ENCODE peak calls at places on chromosomes 6 and 20, in eight cellular contexts. Y, J, N, V, O, D, M and K are unnamed samples.

GRCh38 chr20:4985658-4986057 is 15.7 kb downstream of the SLC23A2 start:
- DNase-seq in Y (no peak), J (no peak), N (no peak), V (no peak), O (no peak), D (no peak), M (peak), K (no peak)

GRCh38 chr20:49687595-49688567 is 25.8 kb downstream of the B4GALT5 start:
- DNase-seq in Y (no peak), J (no peak), N (no peak), V (no peak), O (peak), D (no peak), M (no peak), K (no peak)

GRCh38 chr6:18501313-18502013 is 114.3 kb downstream of the RNF144B start:
- DNase-seq in Y (peak), J (no peak), N (peak), V (no peak), O (no peak), D (peak), M (no peak), K (no peak)

GRCh38 chr6:5388319-5388718 is 127.0 kb downstream of the FARS2 start:
- DNase-seq in Y (no peak), J (no peak), N (no peak), V (no peak), O (no peak), D (no peak), M (no peak), K (no peak)

GRCh38 chr6:153301602-153302001 is 170.5 kb upstream of the RGS17 start:
- DNase-seq in Y (no peak), J (no peak), N (no peak), V (peak), O (no peak), D (no peak), M (no peak), K (no peak)

GRCh38 chr6:33861722-33862121 is 57.9 kb upstream of the MLN start:
- DNase-seq in Y (no peak), J (no peak), N (no peak), V (no peak), O (no peak), D (no peak), M (no peak), K (no peak)

GRCh38 chr6:33651403-33651802 is 30.3 kb downstream of the ITPR3 start:
- DNase-seq in Y (no peak), J (no peak), N (no peak), V (no peak), O (no peak), D (no peak), M (no peak), K (no peak)

GRCh38 chr20:19223640-19224039 is 11.2 kb downstream of the SLC24A3 start:
- DNase-seq in Y (no peak), J (no peak), N (no peak), V (no peak), O (no peak), D (no peak), M (no peak), K (no peak)

GRCh38 chr6:12136905-12137304 is 124.8 kb downstream of the HIVEP1 start:
- DNase-seq in Y (no peak), J (no peak), N (no peak), V (no peak), O (no peak), D (no peak), M (no peak), K (no peak)

GRCh38 chr6:3228791-3229565 is 1.5 kb upstream of the TUBB2B start:
- DNase-seq in Y (no peak), J (no peak), N (no peak), V (peak), O (peak), D (no peak), M (no peak), K (no peak)

GRCh38 chr6:37171141-37171969 is 1.4 kb downstream of the PIM1 start:
- DNase-seq in Y (peak), J (peak), N (no peak), V (peak), O (peak), D (peak), M (peak), K (peak)

GRCh38 chr6:125302840-125303511 is 1.2 kb upstream of the HDDC2 start:
- DNase-seq in Y (no peak), J (no peak), N (no peak), V (no peak), O (peak), D (no peak), M (no peak), K (no peak)

GRCh38 chr6:88538849-88539571 is 372.9 kb upstream of the CNR1 start:
- DNase-seq in Y (no peak), J (no peak), N (no peak), V (no peak), O (no peak), D (no peak), M (no peak), K (no peak)

GRCh38 chr20:57702091-57702490 is 7.7 kb downstream of the PMEPA1 start:
- DNase-seq in Y (no peak), J (no peak), N (no peak), V (no peak), O (no peak), D (no peak), M (no peak), K (no peak)

GRCh38 chr20:694496-694895 is 18.9 kb upstream of the SCRT2 start:
- DNase-seq in Y (no peak), J (no peak), N (no peak), V (no peak), O (no peak), D (peak), M (no peak), K (no peak)

GRCh38 chr6:158026054-158026900 is 44.6 kb downstream of the SYNJ2 start:
- DNase-seq in Y (peak), J (peak), N (no peak), V (peak), O (peak), D (peak), M (peak), K (peak)

GRCh38 chr20:23370274-23370673 is 8.3 kb downstream of the GZF1 start:
- DNase-seq in Y (no peak), J (no peak), N (no peak), V (no peak), O (no peak), D (no peak), M (no peak), K (no peak)

GRCh38 chr6:168903638-168904345 is 349.9 kb downstream of the THBS2 start:
- DNase-seq in Y (no peak), J (no peak), N (no peak), V (no peak), O (no peak), D (no peak), M (no peak), K (no peak)

GRCh38 chr20:37355252-37356180 is 9.6 kb downstream of the SRC start:
- DNase-seq in Y (no peak), J (no peak), N (no peak), V (no peak), O (no peak), D (peak), M (peak), K (peak)

GRCh38 chr6:165708985-165709576 is 46.0 kb upstream of the PDE10A start:
- DNase-seq in Y (no peak), J (no peak), N (no peak), V (no peak), O (no peak), D (no peak), M (no peak), K (no peak)

GRCh38 chr6:139173172-139173571 is 38.3 kb downstream of the HECA start:
- DNase-seq in Y (no peak), J (no peak), N (no peak), V (no peak), O (peak), D (no peak), M (no peak), K (no peak)

GRCh38 chr20:58054744-58055373 is 173.6 kb downstream of the ANKRD60 start:
- DNase-seq in Y (peak), J (no peak), N (peak), V (peak), O (no peak), D (no peak), M (no peak), K (peak)

GRCh38 chr6:157264701-157265100 is 58.6 kb downstream of the TMEM242 start:
- DNase-seq in Y (no peak), J (peak), N (no peak), V (no peak), O (no peak), D (peak), M (no peak), K (no peak)

GRCh38 chr6:148999921-149000589 is 253.2 kb downstream of the UST start:
- DNase-seq in Y (peak), J (peak), N (peak), V (peak), O (no peak), D (peak), M (no peak), K (no peak)

GRCh38 chr6:33742837-33743236 is 3.9 kb downstream of the IP6K3 start:
- DNase-seq in Y (no peak), J (no peak), N (no peak), V (no peak), O (no peak), D (no peak), M (no peak), K (no peak)

GRCh38 chr20:25227317-25227831 is 20.5 kb upstream of the PYGB start:
- DNase-seq in Y (no peak), J (no peak), N (no peak), V (no peak), O (peak), D (no peak), M (no peak), K (no peak)

GRCh38 chr6:91704531-91704930 is 1117.7 kb upstream of the MAP3K7 start:
- DNase-seq in Y (no peak), J (no peak), N (no peak), V (no peak), O (no peak), D (no peak), M (no peak), K (no peak)

GRCh38 chr20:51553897-51554504 is 11.5 kb upstream of the NFATC2 start:
- DNase-seq in Y (no peak), J (no peak), N (no peak), V (no peak), O (no peak), D (no peak), M (no peak), K (no peak)

GRCh38 chr20:64063389-64064144 is 569 bp downstream of the TCEA2 start:
- DNase-seq in Y (peak), J (no peak), N (no peak), V (no peak), O (peak), D (no peak), M (peak), K (no peak)

GRCh38 chr6:27178001-27178730 is 69.3 kb upstream of the PRSS16 start:
- DNase-seq in Y (peak), J (peak), N (no peak), V (no peak), O (no peak), D (peak), M (peak), K (no peak)

GRCh38 chr6:88814909-88815308 is 148.5 kb downstream of the RNGTT start:
- DNase-seq in Y (no peak), J (no peak), N (no peak), V (no peak), O (peak), D (no peak), M (no peak), K (no peak)

GRCh38 chr20:50153153-50153499 is 397 bp downstream of the PEDS1 start:
- DNase-seq in Y (peak), J (no peak), N (no peak), V (no peak), O (no peak), D (peak), M (no peak), K (no peak)

GRCh38 chr20:49676581-49677291 is 36.9 kb downstream of the B4GALT5 start:
- DNase-seq in Y (peak), J (peak), N (no peak), V (no peak), O (peak), D (no peak), M (no peak), K (no peak)

GRCh38 chr6:154414021-154414813 is 57.6 kb upstream of the IPCEF1 start:
- DNase-seq in Y (no peak), J (no peak), N (no peak), V (no peak), O (no peak), D (no peak), M (no peak), K (no peak)

GRCh38 chr6:28789553-28790083 is 134.2 kb downstream of the TRIM27 start:
- DNase-seq in Y (no peak), J (no peak), N (no peak), V (peak), O (peak), D (no peak), M (no peak), K (no peak)
- TF ChIP-seq EP300 in Y (no peak), J (no peak), N (no peak), V (no peak), O (peak), D (no peak), M (no peak), K (no peak)

GRCh38 chr20:62272200-62272599 is 30.6 kb upstream of the ADRM1 start:
- DNase-seq in Y (no peak), J (no peak), N (no peak), V (no peak), O (no peak), D (no peak), M (no peak), K (no peak)
- TF ChIP-seq CTCF in Y (no peak), J (no peak), N (no peak), V (peak), O (no peak), D (no peak), M (no peak), K (no peak)

DNA sequence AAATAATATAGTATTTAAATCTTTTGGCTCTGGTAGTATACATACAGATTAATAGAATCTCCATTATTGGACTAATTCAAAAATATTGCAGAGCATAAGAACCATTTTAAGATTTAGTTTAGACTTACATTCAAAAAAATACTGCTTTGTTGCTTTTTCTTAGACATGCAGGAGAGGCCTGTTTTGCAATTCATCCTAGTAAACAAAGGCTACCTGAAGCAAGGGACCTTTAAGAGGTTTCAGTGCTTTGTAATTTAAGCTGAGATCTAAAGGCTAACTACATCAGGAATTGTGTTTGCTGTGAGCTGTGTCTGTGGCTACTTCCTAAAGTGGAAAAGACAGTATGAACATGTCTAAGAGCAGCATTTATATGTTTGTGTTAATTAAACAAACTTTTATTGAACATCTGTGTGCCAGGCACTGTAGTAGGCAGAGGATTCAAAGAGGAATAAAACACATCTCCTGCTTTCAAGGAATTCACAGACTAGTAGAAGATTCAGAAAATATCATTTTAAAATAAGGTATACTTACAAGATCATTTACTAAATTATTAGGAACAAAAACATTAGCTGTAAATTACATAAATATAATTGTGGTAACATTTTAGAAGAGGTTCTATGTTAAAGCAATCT is 29.1 kb upstream of the CALHM6 start:
- DNase-seq in Y (no peak), J (no peak), N (no peak), V (no peak), O (no peak), D (no peak), M (no peak), K (no peak)
- TF ChIP-seq POLR2AphosphoS5 in Y (no peak), J (no peak), N (no peak), V (no peak), O (no peak), D (no peak), M (no peak), K (no peak)

DNA sequence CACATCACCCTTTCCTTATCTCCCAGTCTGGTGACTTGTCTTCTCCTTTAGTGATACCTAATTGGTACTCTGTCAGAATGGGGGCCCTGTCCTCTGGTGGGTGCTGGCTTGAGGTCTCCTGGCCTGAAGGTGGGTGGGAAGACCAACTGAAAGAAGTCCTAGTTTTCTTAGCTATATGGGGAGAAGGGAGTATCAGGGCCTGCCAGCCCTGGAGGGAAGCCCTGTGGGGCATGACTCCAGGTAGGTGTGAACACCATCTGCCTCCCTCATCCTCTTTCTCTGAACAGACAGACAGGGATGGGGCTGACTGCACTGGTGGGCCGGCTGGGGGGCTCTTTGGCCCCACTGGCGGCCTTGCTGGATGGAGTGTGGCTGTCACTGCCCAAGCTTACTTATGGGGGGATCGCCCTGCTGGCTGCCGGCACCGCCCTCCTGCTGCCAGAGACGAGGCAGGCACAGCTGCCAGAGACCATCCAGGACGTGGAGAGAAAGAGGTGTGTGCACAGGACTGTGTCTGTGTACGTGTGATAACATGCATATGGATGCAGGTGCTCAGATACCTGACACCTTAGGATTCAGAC is 4.8 kb downstream of the CRIP3 start:
- DNase-seq in Y (no peak), J (no peak), N (no peak), V (no peak), O (no peak), D (no peak), M (no peak), K (no peak)
- TF ChIP-seq EP300 in Y (no peak), J (no peak), N (no peak), V (no peak), O (no peak), D (no peak), M (no peak), K (no peak)

GRCh38 chr6:159217595-159218275 is 48.5 kb downstream of the FNDC1 start:
- DNase-seq in Y (no peak), J (peak), N (no peak), V (peak), O (peak), D (no peak), M (peak), K (no peak)
- TF ChIP-seq CTCF in Y (no peak), J (no peak), N (peak), V (peak), O (peak), D (no peak), M (peak), K (no peak)

DNA sequence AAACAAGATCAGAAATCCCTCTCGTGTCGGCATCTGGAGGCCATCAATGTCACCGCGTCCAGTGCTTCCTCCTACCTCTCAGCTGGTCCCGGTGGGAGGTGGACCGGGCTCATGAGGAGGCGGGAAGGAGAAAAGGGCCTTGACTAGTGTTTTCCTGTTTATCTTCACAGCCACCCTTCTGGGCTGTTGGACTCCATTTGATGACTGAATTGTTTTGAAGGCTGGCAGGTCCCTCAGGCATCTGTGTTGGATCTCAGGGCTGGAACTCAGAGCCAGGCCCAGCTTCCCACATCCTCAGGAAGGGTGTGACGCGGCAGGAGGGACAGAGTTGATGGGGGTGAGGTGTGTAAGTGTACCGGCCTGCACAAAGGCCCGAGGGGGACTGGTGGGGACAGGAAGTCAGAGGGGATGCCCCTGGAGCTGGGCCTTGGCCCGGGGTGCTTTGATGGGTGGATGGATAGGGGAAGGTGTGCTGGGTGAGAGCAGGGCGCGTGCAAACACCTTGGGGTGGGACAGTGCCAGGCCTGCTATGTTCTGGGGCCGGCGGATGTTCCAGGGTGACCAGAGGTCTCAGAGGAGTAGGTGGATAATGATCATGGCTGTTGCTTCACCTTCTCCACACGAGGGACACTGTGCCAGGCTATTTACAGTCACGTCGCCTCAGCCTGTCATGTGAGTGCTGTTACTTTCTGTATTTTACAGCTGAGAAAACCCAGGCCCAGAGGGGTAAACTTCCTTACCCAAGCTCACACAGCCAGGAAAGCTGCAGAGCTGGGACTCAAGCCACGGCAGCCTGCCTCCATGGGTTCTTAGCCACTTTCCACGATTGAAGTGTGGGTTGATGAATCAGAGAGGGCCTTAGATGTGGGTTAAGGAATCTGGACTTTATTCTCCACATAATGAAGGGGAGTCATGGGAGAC is 17.9 kb upstream of the CHMP4B start:
- DNase-seq in Y (no peak), J (no peak), N (no peak), V (no peak), O (no peak), D (peak), M (no peak), K (no peak)
- TF ChIP-seq POLR2AphosphoS5 in Y (peak), J (peak), N (no peak), V (no peak), O (no peak), D (peak), M (no peak), K (no peak)

DNA sequence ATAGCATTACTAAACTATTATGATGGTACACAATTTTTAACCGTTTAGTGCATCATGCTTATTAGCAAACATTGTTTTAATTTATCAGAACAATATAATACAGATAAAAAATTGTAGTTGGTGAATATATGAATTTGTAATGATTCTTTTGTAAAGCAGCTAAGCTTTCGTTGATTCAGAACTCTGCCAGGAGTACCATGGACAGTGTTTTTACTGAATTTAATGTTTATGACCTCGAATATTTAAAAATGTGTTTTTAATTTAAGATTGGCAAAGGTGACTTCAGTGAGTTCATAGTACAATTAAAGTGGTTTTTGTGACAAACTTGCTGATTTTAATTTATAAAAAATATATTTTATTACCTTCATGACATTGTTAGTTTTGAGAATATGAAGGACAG is 10.0 kb downstream of the AFDN start:
- DNase-seq in Y (no peak), J (no peak), N (no peak), V (no peak), O (no peak), D (no peak), M (no peak), K (no peak)
- TF ChIP-seq EP300 in Y (no peak), J (no peak), N (no peak), V (no peak), O (no peak), D (no peak), M (no peak), K (no peak)